ENCODE peak calls at places on chromosomes 11 and 22, in four cellular contexts. T is AG04450, O is sigmoid colon, L is brain microvascular endothelial cell. A is an unnamed sample. For H3K27me3, the result is how much of the 10 kb centered on the place peaks cover.

GRCh38 chr22:22576244-22576988 is 17.4 kb upstream of the PRAME start:
- DNase-seq in L (peak), T (no peak), O (no peak), A (no peak)

GRCh38 chr11:130066338-130066737 is 3.4 kb upstream of the APLP2 start:
- DNase-seq in T (no peak), O (no peak), L (no peak), A (no peak)

GRCh38 chr11:76609736-76610370 is 60.7 kb downstream of the LRRC32 start:
- DNase-seq in T (no peak), O (no peak), L (no peak), A (no peak)

GRCh38 chr22:44410396-44411056 is 87.5 kb downstream of the RTL6 start:
- DNase-seq in T (no peak), L (no peak), O (peak), A (no peak)

GRCh38 chr22:45036154-45036553 is 26.3 kb upstream of the PHF21B start:
- DNase-seq in T (no peak), L (no peak), O (no peak), A (no peak)

GRCh38 chr11:120714448-120714847 is 202.9 kb downstream of the GRIK4 start:
- DNase-seq in O (no peak), L (no peak), T (no peak), A (no peak)

GRCh38 chr11:116071241-116071640 is 567.0 kb upstream of the CADM1 start:
- DNase-seq in T (no peak), O (no peak), L (no peak), A (no peak)

GRCh38 chr11:59144579-59145345 is 2.1 kb downstream of the FAM111A start:
- DNase-seq in T (peak), O (peak), L (peak), A (peak)

GRCh38 chr11:117062503-117062902 is 35.7 kb downstream of the SIK3 start:
- DNase-seq in T (no peak), L (no peak), O (no peak), A (no peak)

GRCh38 chr11:125359130-125359529 is 136.9 kb downstream of the FEZ1 start:
- DNase-seq in L (no peak), O (no peak), T (no peak), A (no peak)

GRCh38 chr22:25282671-25283561 is 63.5 kb downstream of the CRYBB2 start:
- DNase-seq in O (no peak), T (no peak), L (no peak), A (no peak)

GRCh38 chr22:33083212-33083611 is 25.0 kb upstream of the SYN3 start:
- DNase-seq in L (no peak), O (no peak), T (no peak), A (no peak)

GRCh38 chr22:50396751-50397370 is 53.7 kb downstream of the PPP6R2 start:
- DNase-seq in T (no peak), O (no peak), L (no peak), A (no peak)

GRCh38 chr11:70522613-70523311 is 124.4 kb downstream of the CTTN start:
- DNase-seq in O (no peak), L (no peak), T (no peak), A (no peak)

GRCh38 chr11:12467610-12468009 is 90.2 kb downstream of the PARVA start:
- DNase-seq in L (no peak), O (no peak), T (no peak), A (no peak)

GRCh38 chr22:22046370-22046769 is 63.8 kb upstream of the TOP3B start:
- DNase-seq in L (no peak), O (no peak), T (no peak), A (no peak)

GRCh38 chr11:118634435-118635236 is 27.2 kb downstream of the PHLDB1 start:
- DNase-seq in T (no peak), L (no peak), O (peak), A (no peak)

GRCh38 chr11:2537010-2537695 is 92.3 kb downstream of the KCNQ1 start:
- DNase-seq in L (no peak), T (no peak), O (peak), A (no peak)

GRCh38 chr22:22770280-22770871 is 117.2 kb upstream of the IGLL5 start:
- DNase-seq in O (no peak), T (no peak), L (peak), A (peak)

GRCh38 chr11:118615996-118616395 is 8.6 kb downstream of the PHLDB1 start:
- DNase-seq in O (no peak), L (no peak), T (no peak), A (no peak)

GRCh38 chr11:131129474-131129873 is 213.2 kb upstream of the SNX19 start:
- DNase-seq in T (no peak), L (no peak), O (no peak), A (no peak)

GRCh38 chr22:36455571-36456458 is 25.6 kb downstream of the TXN2 start:
- DNase-seq in L (no peak), T (no peak), O (no peak), A (no peak)

GRCh38 chr22:36454916-36455570 is 26.4 kb downstream of the TXN2 start:
- DNase-seq in L (peak), T (peak), O (peak), A (peak)

GRCh38 chr22:36452473-36453265 is 28.8 kb downstream of the TXN2 start:
- DNase-seq in O (no peak), T (no peak), L (no peak), A (no peak)

GRCh38 chr22:36453266-36453607 is 28.2 kb downstream of the TXN2 start:
- DNase-seq in T (no peak), O (no peak), L (no peak), A (no peak)

DNA sequence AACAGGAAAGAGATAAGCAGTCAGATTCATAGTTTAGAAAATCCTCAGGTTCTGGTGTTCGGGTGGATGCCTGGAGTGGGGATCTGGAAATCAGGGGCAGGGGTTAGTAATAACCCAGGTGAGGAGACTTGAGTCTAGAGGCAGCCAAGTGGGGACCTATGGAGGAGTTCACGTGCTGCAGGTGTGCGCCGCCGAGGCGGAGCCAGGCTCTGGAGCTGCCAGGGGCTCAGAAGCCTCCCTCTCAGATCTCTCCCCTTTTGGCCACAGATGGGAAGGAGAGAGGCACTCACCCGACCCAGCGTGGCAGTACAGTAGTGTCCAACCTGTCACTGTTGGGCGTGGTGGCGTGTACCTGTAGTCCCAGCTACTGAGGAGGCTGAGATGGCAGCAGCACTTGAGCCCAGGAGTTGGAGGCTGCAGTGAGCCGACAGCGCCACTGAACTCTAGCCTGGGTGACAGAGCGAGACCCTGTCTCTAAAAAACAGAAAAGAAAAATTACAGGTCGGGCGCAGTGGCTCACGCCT is 27.5 kb downstream of the TXN2 start:
- DNase-seq in L (no peak), T (no peak), O (no peak), A (no peak)
- H3K27ac ChIP-seq in L (no peak), T (no peak), O (peak), A (peak)

DNA sequence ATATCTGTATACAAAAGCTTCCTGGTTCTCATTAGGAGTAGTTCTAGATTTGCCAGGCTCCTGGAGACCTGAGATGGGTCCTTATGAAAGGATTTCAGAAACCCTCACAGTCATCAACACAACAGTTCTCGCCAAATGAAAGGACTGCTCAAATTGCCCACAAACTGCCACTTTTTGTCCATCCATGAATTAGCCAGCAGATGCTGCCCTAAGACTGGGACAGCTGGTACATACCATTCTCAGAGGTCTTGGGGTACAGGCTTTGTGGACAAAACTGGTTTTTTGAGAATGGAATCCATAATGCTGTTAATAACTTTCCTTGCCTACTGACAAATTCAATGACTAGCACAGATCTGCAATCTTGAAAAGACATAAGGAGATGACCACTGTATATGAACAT is 23.4 kb upstream of the BDNF start:
- DNase-seq in L (no peak), T (no peak), O (no peak), A (no peak)
- TF ChIP-seq CTCF in L (peak), T (peak), O (no peak), A (no peak)

DNA sequence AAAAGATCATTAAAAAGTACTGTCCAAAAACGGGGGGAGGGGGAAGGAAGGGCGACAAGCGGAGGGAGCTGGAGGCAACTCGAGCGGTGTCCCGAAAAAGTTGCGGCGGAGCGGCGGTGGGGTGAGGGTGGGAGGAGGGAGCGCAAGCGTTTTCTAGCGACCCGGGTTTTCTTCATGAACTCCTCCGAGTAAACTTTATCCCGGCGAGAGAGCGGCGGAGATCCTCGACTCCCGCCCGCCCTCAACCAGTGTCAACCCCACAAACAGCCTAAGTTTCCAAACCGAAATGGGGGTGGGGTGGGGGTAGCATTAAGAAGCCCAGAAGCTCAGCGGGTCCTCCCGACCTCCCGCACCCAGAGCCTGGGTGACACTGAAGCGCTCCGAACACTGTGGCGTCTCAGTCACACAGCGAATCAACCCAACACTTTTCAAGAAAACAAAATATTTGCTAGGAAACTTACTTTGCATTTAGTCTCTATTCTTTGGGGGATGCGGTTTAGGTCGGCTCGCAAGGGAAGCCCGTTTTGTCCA is 132.9 kb upstream of the C11orf58 start:
- DNase-seq in O (no peak), L (peak), T (no peak), A (no peak)
- H3K27me3 ChIP-seq in O (half or more), L (under half), T (under half), A (half or more)

GRCh38 chr22:41943661-41944209 is 3.2 kb downstream of the CENPM start:
- DNase-seq in T (no peak), O (no peak), L (peak), A (no peak)
- H3K27ac ChIP-seq in T (no peak), O (no peak), L (no peak), A (no peak)

GRCh38 chr11:47268448-47269001 is 1.4 kb upstream of the MADD start:
- DNase-seq in O (no peak), L (no peak), T (no peak), A (no peak)

GRCh38 chr11:47269002-47269828 is 718 bp upstream of the MADD start:
- DNase-seq in T (peak), O (peak), L (peak), A (peak)

GRCh38 chr11:47270331-47271271 is 668 bp downstream of the MADD start:
- DNase-seq in T (no peak), L (peak), O (peak), A (no peak)

GRCh38 chr11:47271328-47271727 is 1.4 kb downstream of the MADD start:
- DNase-seq in O (no peak), L (no peak), T (no peak), A (no peak)

GRCh38 chr11:47269829-47270305 is at the start of gene MADD:
- DNase-seq in O (peak), L (peak), T (peak), A (peak)
- TF ChIP-seq CTCF in O (no peak), L (no peak), T (no peak), A (no peak)

DNA sequence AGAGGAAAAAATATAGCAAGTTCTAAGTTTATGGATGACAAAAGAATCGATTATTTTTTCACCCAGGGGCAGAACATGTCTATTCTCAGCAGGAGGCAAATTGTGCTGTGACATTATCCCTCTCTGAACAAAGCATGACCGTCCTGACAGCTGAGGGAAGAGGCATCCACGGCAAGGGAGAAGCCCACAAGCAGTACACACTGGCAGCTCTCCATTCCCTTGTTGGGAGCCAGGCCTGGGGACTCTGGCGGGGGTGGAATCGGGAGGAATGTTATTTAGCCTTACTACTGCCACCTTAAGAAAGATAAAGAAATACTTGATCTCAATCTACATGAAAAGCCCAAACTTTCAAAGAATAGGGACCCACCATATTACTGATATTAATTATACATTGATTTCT is 3.4 kb downstream of the KIRREL3 start:
- DNase-seq in T (no peak), O (no peak), L (no peak), A (no peak)
- H3K27me3 ChIP-seq in T (under half), O (under half), L (under half), A (under half)

A was measured in CD4-positive, alpha-beta T cell.